ENCODE peak calls at places on chromosome 7, in eight cellular contexts. G is stomach; X is NCI-H1092; U is stromal cell of bone marrow; I is activated naive CD4-positive, alpha-beta T cell treated with anti-CD3 and anti-CD28 coated beads for 36 hours; E is HEK293T; Y is HFFc6; L is AG20443. D is an unnamed sample.

GRCh38 chr7:26087321-26088091 is 64.5 kb upstream of the NFE2L3 start:
- DNase-seq in I (no peak), Y (no peak), X (no peak), G (no peak), U (no peak), E (no peak), L (no peak), D (no peak)

GRCh38 chr7:134174797-134175261 is 47.7 kb downstream of the LRGUK start:
- DNase-seq in X (no peak), G (no peak), Y (peak), U (peak), I (peak), E (no peak), L (peak), D (peak)

GRCh38 chr7:149475121-149476045 is 14.5 kb upstream of the ZNF777 start:
- DNase-seq in U (no peak), E (no peak), L (no peak), X (no peak), I (no peak), Y (no peak), G (no peak), D (no peak)

GRCh38 chr7:27032843-27033242 is 63.0 kb downstream of the HOXA1 start:
- DNase-seq in G (no peak), L (peak), Y (no peak), X (peak), U (no peak), I (no peak), E (peak), D (no peak)

GRCh38 chr7:4645241-4645640 is 36.9 kb upstream of the FOXK1 start:
- DNase-seq in X (no peak), Y (no peak), E (no peak), G (no peak), U (no peak), L (peak), I (no peak), D (no peak)

GRCh38 chr7:148699772-148700629 is 1.3 kb downstream of the CUL1 start:
- DNase-seq in U (no peak), G (no peak), I (no peak), Y (peak), E (peak), L (peak), X (no peak), D (no peak)

GRCh38 chr7:105011771-105012502 is 2.1 kb upstream of the KMT2E start:
- DNase-seq in I (peak), G (no peak), X (no peak), U (no peak), E (no peak), Y (no peak), L (no peak), D (no peak)

GRCh38 chr7:137025469-137026175 is 157.2 kb downstream of the CHRM2 start:
- DNase-seq in Y (peak), I (no peak), E (no peak), U (peak), X (no peak), L (peak), G (no peak), D (no peak)

GRCh38 chr7:94223375-94224084 is 171.2 kb upstream of the COL1A2 start:
- DNase-seq in U (peak), E (peak), L (peak), X (peak), I (no peak), G (no peak), Y (peak), D (no peak)

GRCh38 chr7:158473238-158473637 is 114.4 kb downstream of the PTPRN2 start:
- DNase-seq in Y (no peak), L (no peak), X (peak), I (no peak), G (no peak), U (no peak), E (no peak), D (no peak)

GRCh38 chr7:77800158-77800557 is 1.6 kb downstream of the PHTF2 start:
- DNase-seq in L (no peak), X (no peak), G (no peak), U (no peak), I (no peak), E (no peak), Y (no peak), D (no peak)

GRCh38 chr7:30877010-30877740 is 34.5 kb upstream of the AQP1 start:
- DNase-seq in E (no peak), X (no peak), U (no peak), Y (no peak), G (no peak), I (no peak), L (no peak), D (no peak)

GRCh38 chr7:93029056-93029455 is 88.7 kb downstream of the SAMD9 start:
- DNase-seq in I (no peak), Y (no peak), U (no peak), X (no peak), L (no peak), G (no peak), E (no peak), D (no peak)

GRCh38 chr7:29639887-29640600 is 76.4 kb downstream of the PRR15 start:
- DNase-seq in E (no peak), I (no peak), Y (no peak), X (peak), L (no peak), U (no peak), G (no peak), D (no peak)

GRCh38 chr7:43565786-43566185 is 17.1 kb upstream of the STK17A start:
- DNase-seq in E (no peak), U (no peak), L (peak), G (no peak), I (no peak), Y (no peak), X (no peak), D (no peak)

GRCh38 chr7:131352032-131352431 is 24.4 kb downstream of the MKLN1 start:
- DNase-seq in L (no peak), U (no peak), G (no peak), Y (no peak), I (no peak), X (no peak), E (no peak), D (no peak)

GRCh38 chr7:25025218-25025671 is 45.3 kb upstream of the OSBPL3 start:
- DNase-seq in U (peak), Y (peak), E (no peak), X (no peak), I (no peak), G (no peak), L (peak), D (no peak)

GRCh38 chr7:139094596-139094995 is 14.9 kb downstream of the ZC3HAV1 start:
- DNase-seq in X (no peak), Y (no peak), G (no peak), L (peak), U (peak), I (no peak), E (peak), D (no peak)

GRCh38 chr7:84144935-84145334 is 49.7 kb downstream of the SEMA3A start:
- DNase-seq in E (no peak), X (no peak), U (no peak), G (no peak), I (no peak), Y (no peak), L (no peak), D (no peak)

GRCh38 chr7:65247491-65247890 is 126.2 kb upstream of the ZNF92 start:
- DNase-seq in G (no peak), X (no peak), L (no peak), I (no peak), Y (no peak), E (no peak), U (no peak), D (no peak)

GRCh38 chr7:92655346-92655884 is 65.2 kb upstream of the FAM133B start:
- DNase-seq in L (no peak), X (no peak), I (no peak), U (no peak), E (no peak), Y (no peak), G (no peak), D (no peak)

GRCh38 chr7:108015740-108016139 is 12.8 kb upstream of the LAMB1 start:
- DNase-seq in U (no peak), E (no peak), Y (no peak), L (no peak), X (no peak), G (no peak), I (no peak), D (no peak)